ENCODE peak calls at places on chromosomes 13 and 19, in four cellular contexts. S, M, L and R are unnamed samples.

GRCh38 chr19:21358768-21359451 is at the start of gene ZNF738:
- DNase-seq in S (peak; percentile 82), M (peak; percentile 94), L (peak; percentile 88), R (peak; percentile 90)

GRCh38 chr19:40797166-40797962 is 1.6 kb upstream of the EGLN2 start:
- DNase-seq in L (no peak), M (no peak), S (no peak), R (no peak)

GRCh38 chr13:113669231-113669870 is 2.3 kb downstream of the GRK1 start:
- DNase-seq in S (no peak), L (no peak), M (peak; percentile 9), R (peak; percentile 31)

GRCh38 chr19:7450243-7451223 is 38.3 kb downstream of the PEX11G start:
- DNase-seq in S (no peak), M (no peak), L (no peak), R (no peak)

GRCh38 chr13:103516009-103516795 is 450.0 kb upstream of the SLC10A2 start:
- DNase-seq in S (no peak), M (no peak), L (no peak), R (peak; percentile 2)

GRCh38 chr13:67736646-67737420 is 506.7 kb upstream of the PCDH9 start:
- DNase-seq in L (no peak), M (no peak), S (peak; percentile 3), R (peak; percentile 2)

GRCh38 chr19:47110521-47111080 is 3.0 kb downstream of the ZC3H4 start:
- DNase-seq in S (no peak), L (peak; percentile 50), M (no peak), R (no peak)

GRCh38 chr19:13010038-13010991 is 15.0 kb downstream of the NFIX start:
- DNase-seq in S (no peak), L (no peak), M (no peak), R (peak; percentile 85)

GRCh38 chr19:1866693-1867358 is 3.4 kb upstream of the KLF16 start:
- DNase-seq in M (no peak), S (no peak), L (no peak), R (no peak)

GRCh38 chr13:109130093-109130835 is 500.9 kb downstream of the MYO16 start:
- DNase-seq in S (no peak), L (no peak), M (no peak), R (no peak)

GRCh38 chr19:14672043-14672872 is 2.4 kb downstream of the ADGRE3 start:
- DNase-seq in L (no peak), M (no peak), S (no peak), R (no peak)

GRCh38 chr19:8209111-8209964 is at the start of gene CERS4:
- DNase-seq in L (peak; percentile 80), S (peak; percentile 98), M (peak; percentile 53), R (peak; percentile 100)

GRCh38 chr19:343941-344624 is 513 bp downstream of the MIER2 start:
- DNase-seq in L (peak; percentile 24), S (peak; percentile 98), M (no peak), R (peak; percentile 99)